ENCODE peak calls at places on chromosomes 4 and X, in eight cellular contexts. A, D, U, Z, K, Y, X and J are unnamed samples.

GRCh38 chrX:32877592-32877991 is 333.8 kb downstream of the DMD start:
- DNase-seq in U (no peak), A (peak), D (no peak), Z (no peak), X (no peak), Y (peak), K (no peak), J (no peak)

GRCh38 chr4:151407018-151407417 is 2.0 kb upstream of the FHIP1A start:
- DNase-seq in U (no peak), A (no peak), K (no peak), X (no peak), D (no peak), Y (no peak), Z (no peak), J (no peak)

GRCh38 chrX:104565791-104566687 is at the start of gene IL1RAPL2:
- DNase-seq in X (no peak), Y (peak), D (peak), Z (no peak), A (no peak), U (no peak), K (peak), J (no peak)

GRCh38 chr4:66855956-66856355 is 689.3 kb downstream of the CENPC start:
- DNase-seq in Y (no peak), K (peak), Z (no peak), A (no peak), X (no peak), U (no peak), D (no peak), J (no peak)

GRCh38 chr4:21991050-21991449 is 42.5 kb upstream of the KCNIP4 start:
- DNase-seq in U (no peak), A (peak), Z (no peak), K (peak), D (no peak), X (no peak), Y (no peak), J (no peak)

GRCh38 chrX:265502-265901 is 15.7 kb upstream of the PLCXD1 start:
- DNase-seq in X (no peak), Z (peak), K (no peak), A (no peak), U (no peak), Y (no peak), D (no peak), J (no peak)

GRCh38 chr4:37604464-37604863 is 81.7 kb downstream of the RELL1 start:
- DNase-seq in K (peak), A (peak), X (no peak), Y (no peak), D (no peak), U (no peak), Z (no peak), J (no peak)

GRCh38 chrX:3771756-3772155 is 58.3 kb upstream of the PRKX start:
- DNase-seq in A (no peak), Z (no peak), X (peak), U (no peak), D (no peak), Y (no peak), K (no peak), J (no peak)

GRCh38 chrX:153477458-153477857 is 7.1 kb upstream of the HAUS7 start:
- DNase-seq in A (no peak), K (peak), X (no peak), U (no peak), Z (no peak), D (no peak), Y (no peak), J (no peak)

GRCh38 chr4:184163813-184164212 is 53.9 kb downstream of the ENPP6 start:
- DNase-seq in Z (no peak), D (peak), A (peak), Y (peak), X (peak), K (peak), U (no peak), J (peak)

GRCh38 chr4:176635372-176636261 is 157.1 kb downstream of the VEGFC start:
- DNase-seq in Y (no peak), A (peak), Z (no peak), U (no peak), K (peak), X (no peak), D (no peak), J (no peak)

GRCh38 chr4:120005527-120005926 is 61.1 kb downstream of the MAD2L1 start:
- DNase-seq in D (no peak), K (no peak), U (no peak), A (no peak), Y (no peak), Z (no peak), X (no peak), J (no peak)

GRCh38 chr4:304987-305680 is at the start of gene ZNF732:
- DNase-seq in U (no peak), Z (no peak), D (peak), X (no peak), K (no peak), Y (no peak), A (peak), J (peak)